ENCODE peak calls at places on chromosomes 5 and 9, in eight cellular contexts. X is stimulated activated CD8-positive, alpha-beta memory T cell treated with anti-CD3 and anti-CD28 coated beads, Interleukin-15, amount 100 ng/mL, for 48 hours; J is mammary epithelial cell; W is H54; P is EL; L is activated effector memory CD4-positive, alpha-beta T cell treated with Interleukin-2 at 50 U/mL for 16 hours; T is cardiac fibroblast; G is glutamatergic neuron. C is an unnamed sample.

GRCh38 chr5:63053019-63053638 is 474.5 kb downstream of the LRRC70 start:
- DNase-seq in X (no peak), J (no peak), W (no peak), P (no peak), L (no peak), T (peak), G (no peak), C (no peak)

GRCh38 chr9:38621434-38622082 is 1.2 kb upstream of the ANKRD18A start:
- DNase-seq in X (no peak), J (peak), W (no peak), P (no peak), L (peak), T (no peak), G (peak), C (peak)

GRCh38 chr5:133122711-133123110 is 70.9 kb downstream of the HSPA4 start:
- DNase-seq in X (no peak), J (no peak), W (no peak), P (no peak), L (no peak), T (no peak), G (no peak), C (no peak)

GRCh38 chr5:124655943-124656459 is 90.4 kb downstream of the ZNF608 start:
- DNase-seq in X (no peak), J (peak), W (peak), P (peak), L (no peak), T (peak), G (no peak), C (no peak)

GRCh38 chr5:160685695-160686094 is 166.3 kb downstream of the ATP10B start:
- DNase-seq in X (no peak), J (no peak), W (no peak), P (peak), L (no peak), T (no peak), G (no peak), C (no peak)

GRCh38 chr5:159965031-159965837 is 43.7 kb upstream of the TTC1 start:
- DNase-seq in X (no peak), J (peak), W (no peak), P (peak), L (no peak), T (peak), G (peak), C (no peak)

GRCh38 chr5:162503796-162504195 is 436.2 kb downstream of the GABRG2 start:
- DNase-seq in X (no peak), J (no peak), W (no peak), P (no peak), L (no peak), T (no peak), G (no peak), C (no peak)

GRCh38 chr5:143016777-143017374 is 246.7 kb downstream of the ARHGAP26 start:
- DNase-seq in X (no peak), J (peak), W (no peak), P (peak), L (no peak), T (peak), G (no peak), C (no peak)

GRCh38 chr9:19552693-19553092 is 143.9 kb downstream of the ACER2 start:
- DNase-seq in X (no peak), J (no peak), W (no peak), P (no peak), L (no peak), T (no peak), G (no peak), C (no peak)

GRCh38 chr5:74684900-74685851 is at the start of gene HEXB:
- DNase-seq in X (peak), J (peak), W (peak), P (peak), L (peak), T (peak), G (peak), C (peak)

GRCh38 chr9:78371981-78372380 is 75.1 kb downstream of the PSAT1 start:
- DNase-seq in X (no peak), J (no peak), W (no peak), P (no peak), L (no peak), T (no peak), G (no peak), C (no peak)

GRCh38 chr9:116286287-116286686 is 132.7 kb downstream of the PAPPA start:
- DNase-seq in X (no peak), J (no peak), W (no peak), P (no peak), L (no peak), T (no peak), G (no peak), C (no peak)

GRCh38 chr9:122126340-122127333 is 32.9 kb downstream of the NDUFA8 start:
- DNase-seq in X (no peak), J (no peak), W (no peak), P (peak), L (no peak), T (no peak), G (no peak), C (no peak)

GRCh38 chr5:76363385-76364261 is 39.5 kb upstream of the IQGAP2 start:
- DNase-seq in X (no peak), J (no peak), W (no peak), P (no peak), L (no peak), T (no peak), G (peak), C (no peak)

GRCh38 chr9:131656356-131657030 is 83.4 kb downstream of the RAPGEF1 start:
- DNase-seq in X (no peak), J (no peak), W (no peak), P (no peak), L (peak), T (no peak), G (no peak), C (peak)

GRCh38 chr5:64299805-64300204 is 134.2 kb downstream of the RNF180 start:
- DNase-seq in X (no peak), J (peak), W (no peak), P (peak), L (no peak), T (no peak), G (no peak), C (no peak)

GRCh38 chr9:114721491-114722362 is 39.7 kb upstream of the TEX48 start:
- DNase-seq in X (no peak), J (peak), W (no peak), P (no peak), L (no peak), T (no peak), G (no peak), C (no peak)

GRCh38 chr5:54360925-54361662 is 50.7 kb upstream of the ARL15 start:
- DNase-seq in X (no peak), J (no peak), W (no peak), P (no peak), L (no peak), T (no peak), G (no peak), C (no peak)

GRCh38 chr9:128863647-128864046 is 18.1 kb downstream of the KYAT1 start:
- DNase-seq in X (peak), J (peak), W (peak), P (peak), L (peak), T (peak), G (peak), C (peak)

GRCh38 chr9:123525957-123526356 is 170.0 kb downstream of the CRB2 start:
- DNase-seq in X (no peak), J (no peak), W (no peak), P (no peak), L (no peak), T (no peak), G (no peak), C (no peak)

GRCh38 chr5:159209438-159210305 is at the start of gene RNF145:
- DNase-seq in X (peak), J (peak), W (peak), P (peak), L (peak), T (peak), G (peak), C (peak)

C was measured in activated B cell treated with CpG ODN at 0.5 μM for 24 hours.